ENCODE peak calls at places on chromosomes 12 and 14, in eight cellular contexts. M is endothelial cell of umbilical vein, W is sigmoid colon, K is Peyer's patch, X is right lobe of liver, E is IMR-90, Q is heart left ventricle, D is uterus. J is an unnamed sample.

GRCh38 chr14:59919582-59920377 is at the start of gene LRRC9:
- DNase-seq in M (no peak), W (no peak), K (peak; percentile 76), X (peak; percentile 84), E (no peak), Q (peak; percentile 23), D (no peak), J (peak; percentile 42)

GRCh38 chr12:4282892-4283511 is 9.4 kb downstream of the CCND2 start:
- DNase-seq in M (no peak), W (no peak), K (no peak), X (no peak), E (no peak), Q (no peak), D (no peak), J (no peak)

GRCh38 chr12:89138048-89138852 is 214.1 kb downstream of the DUSP6 start:
- DNase-seq in M (no peak), W (no peak), K (no peak), X (no peak), E (peak; percentile 43), Q (no peak), D (no peak), J (no peak)

GRCh38 chr12:68279227-68280054 is 26.0 kb upstream of the IL22 start:
- DNase-seq in M (peak; percentile 70), W (no peak), K (no peak), X (no peak), E (peak; percentile 28), Q (no peak), D (no peak), J (peak; percentile 38)

GRCh38 chr14:101233861-101234587 is 327.3 kb upstream of the DIO3 start:
- DNase-seq in M (no peak), W (peak; percentile 63), K (no peak), X (no peak), E (no peak), Q (no peak), D (no peak), J (peak; percentile 7)

GRCh38 chr12:46649433-46649832 is 176.4 kb downstream of the SLC38A4 start:
- DNase-seq in M (no peak), W (no peak), K (no peak), X (no peak), E (no peak), Q (no peak), D (no peak), J (no peak)

GRCh38 chr14:88667555-88668273 is 104.9 kb downstream of the ZC3H14 start:
- DNase-seq in M (peak; percentile 64), W (peak; percentile 69), K (no peak), X (no peak), E (peak; percentile 83), Q (peak; percentile 38), D (no peak), J (peak; percentile 72)

GRCh38 chr12:93679308-93679933 is 2.2 kb downstream of the CRADD start:
- DNase-seq in M (no peak), W (no peak), K (no peak), X (peak; percentile 54), E (no peak), Q (peak; percentile 82), D (no peak), J (peak; percentile 42)

GRCh38 chr14:58826845-58827686 is 189.3 kb downstream of the DACT1 start:
- DNase-seq in M (no peak), W (no peak), K (no peak), X (no peak), E (no peak), Q (no peak), D (no peak), J (no peak)

GRCh38 chr12:52788876-52789636 is 6.9 kb downstream of the KRT3 start:
- DNase-seq in M (no peak), W (no peak), K (no peak), X (no peak), E (no peak), Q (no peak), D (no peak), J (no peak)

GRCh38 chr12:108514973-108515814 is at the start of gene FICD:
- DNase-seq in M (peak; percentile 99), W (peak; percentile 100), K (peak; percentile 100), X (peak; percentile 100), E (peak; percentile 96), Q (peak; percentile 100), D (peak; percentile 100), J (peak; percentile 100)

GRCh38 chr12:52004042-52004648 is 2.6 kb upstream of the TAMALIN start:
- DNase-seq in M (peak; percentile 60), W (peak; percentile 82), K (no peak), X (no peak), E (peak; percentile 55), Q (peak; percentile 60), D (peak; percentile 66), J (peak; percentile 63)

GRCh38 chr14:50619569-50620141 is 48.5 kb downstream of the SAV1 start:
- DNase-seq in M (peak; percentile 70), W (no peak), K (no peak), X (no peak), E (peak; percentile 65), Q (no peak), D (no peak), J (no peak)

GRCh38 chr14:24171422-24172260 is at the start of gene REC8:
- DNase-seq in M (peak; percentile 82), W (peak; percentile 95), K (peak; percentile 66), X (peak; percentile 70), E (no peak), Q (peak; percentile 75), D (peak; percentile 50), J (peak; percentile 69)

GRCh38 chr14:70086685-70087379 is 101.9 kb downstream of the SLC8A3 start:
- DNase-seq in M (peak; percentile 35), W (no peak), K (no peak), X (no peak), E (peak; percentile 54), Q (no peak), D (no peak), J (peak; percentile 64)

GRCh38 chr12:109130755-109131521 is 14.6 kb downstream of the ACACB start:
- DNase-seq in M (no peak), W (peak; percentile 74), K (no peak), X (peak; percentile 91), E (no peak), Q (peak; percentile 91), D (no peak), J (peak; percentile 94)

GRCh38 chr12:110555509-110556406 is 27.4 kb downstream of the PPTC7 start:
- DNase-seq in M (no peak), W (no peak), K (no peak), X (no peak), E (peak; percentile 80), Q (no peak), D (no peak), J (no peak)

GRCh38 chr12:76337583-76337982 is 10.6 kb downstream of the BBS10 start:
- DNase-seq in M (peak; percentile 52), W (no peak), K (no peak), X (no peak), E (peak; percentile 68), Q (no peak), D (no peak), J (no peak)

GRCh38 chr14:100576091-100577085 is 10.8 kb downstream of the BEGAIN start:
- DNase-seq in M (no peak), W (peak; percentile 46), K (peak; percentile 19), X (peak; percentile 42), E (no peak), Q (peak; percentile 13), D (no peak), J (no peak)

GRCh38 chr14:104924421-104925213 is at the start of gene PLD4:
- DNase-seq in M (no peak), W (peak; percentile 26), K (no peak), X (peak; percentile 45), E (no peak), Q (no peak), D (no peak), J (no peak)

GRCh38 chr12:29026419-29026818 is 122.7 kb upstream of the FAR2 start:
- DNase-seq in M (no peak), W (no peak), K (no peak), X (no peak), E (no peak), Q (no peak), D (no peak), J (no peak)

GRCh38 chr14:26330982-26331381 is 266.9 kb downstream of the NOVA1 start:
- DNase-seq in M (no peak), W (no peak), K (no peak), X (no peak), E (no peak), Q (no peak), D (no peak), J (no peak)

GRCh38 chr14:71105177-71105576 is 197.9 kb downstream of the PCNX1 start:
- DNase-seq in M (no peak), W (no peak), K (no peak), X (no peak), E (no peak), Q (no peak), D (no peak), J (no peak)

GRCh38 chr14:52014601-52015267 is 25.4 kb downstream of the RTRAF start:
- DNase-seq in M (no peak), W (peak; percentile 55), K (no peak), X (no peak), E (no peak), Q (peak; percentile 85), D (no peak), J (no peak)
- H3K36me3 ChIP-seq in M (peaks cover 6% of the 10 kb centered on the region), W (peaks cover 23% of the 10 kb centered on the region), K (no peaks in the 10 kb centered on the region), X (no peaks in the 10 kb centered on the region), E (peaks cover 82% of the 10 kb centered on the region), Q (peaks cover 20% of the 10 kb centered on the region), D (no peaks in the 10 kb centered on the region), J (peaks cover 23% of the 10 kb centered on the region)

DNA sequence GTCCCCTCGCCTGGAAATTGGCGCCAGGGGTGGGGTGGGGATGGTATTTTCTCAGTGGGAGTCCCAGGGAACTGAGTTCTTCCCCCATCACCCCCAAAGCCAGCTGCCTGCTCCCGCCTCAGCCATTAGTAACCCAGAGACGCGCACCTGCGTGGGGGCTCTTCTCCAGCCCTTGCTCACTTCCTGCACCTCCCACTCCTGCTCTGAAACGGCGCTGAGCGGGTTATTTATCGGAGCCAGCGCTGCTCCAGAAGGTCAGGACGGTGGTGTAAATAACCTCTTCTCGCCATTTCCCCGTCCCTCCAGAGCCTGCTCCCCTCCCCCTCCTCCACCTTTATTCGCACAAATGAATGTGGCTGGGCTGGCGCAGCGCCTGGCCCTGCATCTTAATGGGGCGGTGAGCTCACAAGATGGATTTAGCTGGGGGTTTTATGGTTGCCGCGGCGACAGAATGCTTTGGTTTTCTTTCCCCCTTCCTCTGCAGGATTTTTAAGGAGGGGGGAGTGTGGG is 12.2 kb downstream of the GPR84 start:
- DNase-seq in M (no peak), W (peak; percentile 92), K (no peak), X (no peak), E (peak; percentile 79), Q (peak; percentile 81), D (peak; percentile 88), J (peak; percentile 49)
- TF ChIP-seq POLR2A in M (no peak), W (no peak), K (no peak), X (no peak), E (no peak), Q (no peak), D (peak; percentile 25), J (no peak)

GRCh38 chr14:65359503-65359902 is 53.0 kb upstream of the FUT8 start:
- DNase-seq in M (peak; percentile 62), W (no peak), K (no peak), X (no peak), E (peak; percentile 59), Q (no peak), D (no peak), J (no peak)
- TF ChIP-seq CTCF in M (no peak), W (no peak), K (no peak), X (no peak), E (no peak), Q (no peak), D (no peak), J (no peak)

DNA sequence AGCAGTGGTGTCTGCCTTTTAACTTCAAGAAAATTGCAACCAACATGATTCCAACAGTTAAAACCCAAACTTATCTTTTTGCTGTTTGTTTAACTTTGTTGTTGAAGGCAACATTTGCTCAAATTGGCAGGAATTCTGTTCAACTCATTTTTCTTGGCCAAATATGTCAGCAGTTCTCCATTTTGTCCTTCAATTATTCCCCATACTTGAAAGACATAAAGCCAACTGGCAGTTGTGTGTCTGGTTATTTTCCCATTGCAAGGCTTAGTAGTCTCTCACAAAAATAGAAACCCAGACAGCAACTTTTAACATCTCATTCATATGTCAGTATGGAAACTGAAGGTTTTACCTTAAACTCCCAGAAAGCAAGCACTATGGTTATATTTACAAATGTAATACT is 146.3 kb downstream of the LRIG3 start:
- DNase-seq in M (no peak), W (no peak), K (no peak), X (no peak), E (no peak), Q (no peak), D (no peak), J (no peak)
- H3K36me3 ChIP-seq in M (no peaks in the 10 kb centered on the region), W (no peaks in the 10 kb centered on the region), K (no peaks in the 10 kb centered on the region), X (no peaks in the 10 kb centered on the region), E (no peaks in the 10 kb centered on the region), Q (no peaks in the 10 kb centered on the region), D (no peaks in the 10 kb centered on the region), J (no peaks in the 10 kb centered on the region)